ENCODE peak calls at places on chromosomes 11 and 22, in four cellular contexts. B, D, K and Q are unnamed samples.

GRCh38 chr11:101336858-101337257 is 207.2 kb upstream of the PGR start:
- DNase-seq in D (no peak), B (no peak), K (no peak), Q (no peak)

GRCh38 chr11:66974724-66975402 is at the start of gene C11orf86:
- DNase-seq in B (no peak), D (no peak), K (no peak), Q (no peak)

GRCh38 chr11:17386331-17387084 is 2.0 kb downstream of the KCNJ11 start:
- DNase-seq in B (peak), K (no peak), D (peak), Q (no peak)

GRCh38 chr22:23817146-23817545 is 21.7 kb downstream of the DERL3 start:
- DNase-seq in K (no peak), B (no peak), D (no peak), Q (no peak)

GRCh38 chr22:48155446-48155845 is 1393.0 kb downstream of the TBC1D22A start:
- DNase-seq in K (no peak), B (no peak), D (no peak), Q (no peak)

GRCh38 chr11:10627816-10628215 is 59.4 kb upstream of the LYVE1 start:
- DNase-seq in D (no peak), K (no peak), B (no peak), Q (no peak)

GRCh38 chr22:48887394-48888332 is 940.0 kb downstream of the BRD1 start:
- DNase-seq in D (no peak), K (no peak), B (no peak), Q (no peak)

GRCh38 chr22:27492566-27493201 is 308.9 kb downstream of the MN1 start:
- DNase-seq in B (no peak), D (no peak), K (no peak), Q (no peak)

GRCh38 chr11:17643506-17644405 is 75.6 kb upstream of the MYOD1 start:
- DNase-seq in K (no peak), D (no peak), B (no peak), Q (no peak)

GRCh38 chr11:36162909-36163434 is 126.3 kb downstream of the COMMD9 start:
- DNase-seq in D (no peak), B (peak), K (no peak), Q (no peak)

GRCh38 chr11:69820441-69820840 is 1.2 kb upstream of the FGF3 start:
- DNase-seq in B (no peak), D (no peak), K (no peak), Q (no peak)

GRCh38 chr22:29700949-29701927 is 18.6 kb upstream of the CABP7 start:
- DNase-seq in B (no peak), K (peak), D (no peak), Q (no peak)

GRCh38 chr22:22143448-22143847 is 101.1 kb upstream of the VPREB1 start:
- DNase-seq in K (no peak), B (no peak), D (no peak), Q (no peak)

GRCh38 chr11:75439495-75440120 is 6.6 kb upstream of the KLHL35 start:
- DNase-seq in B (no peak), K (no peak), D (no peak), Q (no peak)

GRCh38 chr11:16791494-16791961 is 53.1 kb downstream of the C11orf58 start:
- DNase-seq in D (peak), K (peak), B (no peak), Q (peak)

GRCh38 chr11:47216141-47216798 is 1.5 kb downstream of the DDB2 start:
- DNase-seq in D (peak), B (no peak), K (peak), Q (peak)

GRCh38 chr22:17717708-17718107 is 56.6 kb downstream of the BID start:
- DNase-seq in B (no peak), D (no peak), K (peak), Q (peak)

GRCh38 chr22:26887456-26887855 is 230.1 kb downstream of the MIAT start:
- DNase-seq in K (peak), D (no peak), B (no peak), Q (peak)

GRCh38 chr11:8839957-8840945 is 70.7 kb upstream of the AKIP1 start:
- DNase-seq in D (no peak), K (peak), B (peak), Q (peak)

GRCh38 chr11:66523611-66524010 is 13.2 kb downstream of the BBS1 start:
- DNase-seq in B (peak), D (no peak), K (no peak), Q (no peak)

GRCh38 chr11:120172054-120172881 is 34.4 kb upstream of the TRIM29 start:
- DNase-seq in K (peak), B (peak), D (no peak), Q (peak)

GRCh38 chr11:73760066-73760679 is 701 bp downstream of the RAB6A start:
- DNase-seq in K (no peak), B (peak), D (peak), Q (peak)

GRCh38 chr11:12744831-12745502 is 70.7 kb downstream of the TEAD1 start:
- DNase-seq in D (no peak), K (no peak), B (peak), Q (no peak)

GRCh38 chr11:110529043-110529442 is 99.3 kb downstream of the FDX1 start:
- DNase-seq in D (no peak), K (no peak), B (no peak), Q (no peak)

GRCh38 chr11:2489103-2489502 is 44.3 kb downstream of the KCNQ1 start:
- DNase-seq in B (no peak), D (no peak), K (no peak), Q (no peak)

GRCh38 chr11:9016916-9017642 is 13.3 kb upstream of the NRIP3 start:
- DNase-seq in D (no peak), K (no peak), B (no peak), Q (no peak)

GRCh38 chr11:124717786-124718634 is 21.7 kb upstream of the NRGN start:
- DNase-seq in D (no peak), B (peak), K (peak), Q (peak)

GRCh38 chr22:20424937-20425587 is 12.6 kb downstream of the SCARF2 start:
- DNase-seq in D (no peak), B (peak), K (peak), Q (no peak)

GRCh38 chr11:13487661-13488030 is 8.2 kb downstream of the PTH start:
- DNase-seq in K (peak), D (no peak), B (no peak), Q (no peak)

GRCh38 chr11:127651888-127652221 is 651.3 kb upstream of the KIRREL3 start:
- DNase-seq in K (no peak), B (no peak), D (no peak), Q (peak)

GRCh38 chr11:57490456-57491248 is 24.9 kb downstream of the SLC43A1 start:
- DNase-seq in K (peak), D (no peak), B (no peak), Q (peak)

GRCh38 chr11:128552783-128553661 is 34.3 kb downstream of the ETS1 start:
- DNase-seq in B (no peak), D (no peak), K (peak), Q (peak)

GRCh38 chr11:28938091-28938490 is 829.9 kb downstream of the METTL15 start:
- DNase-seq in D (no peak), B (no peak), K (no peak), Q (no peak)

GRCh38 chr11:30917859-30918478 is 331.8 kb upstream of the MPPED2 start:
- DNase-seq in D (no peak), K (peak), B (no peak), Q (peak)

GRCh38 chr11:103714246-103714645 is 322.2 kb upstream of the DDI1 start:
- DNase-seq in D (no peak), B (no peak), K (no peak), Q (no peak)

GRCh38 chr11:130582994-130583393 is 134.5 kb downstream of the ADAMTS15 start:
- DNase-seq in K (no peak), B (no peak), D (no peak), Q (no peak)

GRCh38 chr11:130583866-130584265 is 135.4 kb downstream of the ADAMTS15 start:
- DNase-seq in B (no peak), K (no peak), D (no peak), Q (no peak)

GRCh38 chr11:130580372-130580771 is 131.9 kb downstream of the ADAMTS15 start:
- DNase-seq in D (no peak), B (peak), K (peak), Q (peak)

GRCh38 chr11:130582176-130582575 is 133.7 kb downstream of the ADAMTS15 start:
- DNase-seq in B (no peak), K (no peak), D (no peak), Q (no peak)

DNA sequence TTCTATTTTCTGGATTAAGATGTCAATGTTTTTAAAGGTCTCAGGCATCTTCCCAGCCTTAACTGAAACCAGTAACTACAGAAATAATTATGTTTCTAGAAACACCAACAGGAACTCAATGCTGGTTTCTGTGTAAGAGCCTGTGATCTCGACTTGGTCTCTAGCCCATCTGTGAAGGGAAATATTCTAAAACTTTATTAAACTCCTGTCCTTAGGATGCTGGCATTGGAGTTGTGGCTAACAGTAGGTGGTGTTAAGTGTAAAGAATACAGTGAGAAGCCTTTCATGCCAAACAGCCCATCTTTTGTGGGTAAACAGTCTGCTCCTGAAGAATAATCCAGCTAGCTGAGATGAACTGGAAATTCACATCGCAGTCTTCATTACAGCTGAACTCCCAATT is 133.2 kb downstream of the ADAMTS15 start:
- DNase-seq in K (no peak), B (no peak), D (no peak), Q (peak)
- H3K27ac ChIP-seq in K (peak), B (peak), D (no peak), Q (peak)

DNA sequence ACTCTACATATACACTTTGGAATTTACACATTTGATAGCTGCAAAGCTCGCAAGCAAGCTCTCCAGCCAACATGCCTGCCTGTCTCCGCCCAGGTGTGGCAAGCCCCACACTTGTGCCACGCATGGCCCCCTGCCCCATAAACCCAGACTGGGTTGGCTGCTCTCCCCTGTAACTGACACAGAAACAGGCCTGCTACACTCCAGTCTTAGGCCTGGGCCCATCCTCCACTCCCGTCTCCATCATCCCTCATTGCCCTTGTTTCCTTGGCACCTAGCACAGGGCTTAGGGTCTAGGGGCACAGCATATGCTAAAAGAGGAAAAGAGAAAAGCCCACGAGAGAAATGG is 41.4 kb downstream of the PACSIN2 start:
- DNase-seq in K (no peak), D (no peak), B (no peak), Q (no peak)
- H3K27ac ChIP-seq in K (no peak), D (no peak), B (no peak), Q (no peak)

GRCh38 chr11:131145806-131146205 is 224.6 kb upstream of the NTM start:
- DNase-seq in D (no peak), B (no peak), K (no peak), Q (no peak)

DNA sequence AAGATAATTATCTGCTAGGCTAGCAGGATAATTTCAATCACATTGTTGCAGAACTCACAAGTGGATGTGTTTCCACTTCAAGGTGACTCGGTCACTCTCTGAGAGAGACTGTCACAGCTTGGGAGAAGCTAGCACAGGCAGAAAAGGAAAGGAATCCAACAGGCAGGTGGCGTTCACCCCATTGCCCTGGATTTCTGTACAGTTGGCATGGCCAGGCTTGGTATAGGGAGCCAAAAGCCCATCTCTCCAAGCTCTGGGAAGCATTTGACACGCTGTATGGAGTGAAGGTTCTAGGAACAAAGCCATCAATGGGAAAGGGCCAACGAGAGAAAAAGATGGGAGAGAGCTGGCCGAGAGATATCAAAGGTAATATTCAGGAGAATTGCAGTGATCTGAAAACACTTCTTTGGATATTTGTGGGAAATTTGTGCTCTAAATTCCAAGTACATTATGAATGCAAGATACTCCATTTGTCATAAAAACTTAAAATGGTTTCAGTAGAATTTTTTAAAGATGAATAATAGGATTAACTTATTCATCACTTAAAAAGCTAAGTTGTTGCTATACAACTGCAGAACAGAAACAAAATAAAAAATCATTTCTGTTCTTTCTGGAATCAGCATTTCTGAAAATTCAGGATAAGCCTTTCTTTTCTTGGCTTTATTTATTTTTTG is 223.5 kb upstream of the NTM start:
- DNase-seq in B (no peak), D (no peak), K (no peak), Q (no peak)
- H3K27ac ChIP-seq in B (no peak), D (no peak), K (no peak), Q (no peak)

GRCh38 chr11:86116386-86116726 is 47.5 kb upstream of the PICALM start:
- DNase-seq in K (peak), B (no peak), D (no peak), Q (peak)

GRCh38 chr11:86118201-86118600 is 49.3 kb upstream of the PICALM start:
- DNase-seq in K (no peak), D (no peak), B (no peak), Q (no peak)

GRCh38 chr11:86116996-86117705 is 48.3 kb upstream of the PICALM start:
- DNase-seq in K (peak), B (no peak), D (no peak), Q (peak)

GRCh38 chr11:86117706-86118050 is 48.8 kb upstream of the PICALM start:
- DNase-seq in D (no peak), K (peak), B (no peak), Q (no peak)

DNA sequence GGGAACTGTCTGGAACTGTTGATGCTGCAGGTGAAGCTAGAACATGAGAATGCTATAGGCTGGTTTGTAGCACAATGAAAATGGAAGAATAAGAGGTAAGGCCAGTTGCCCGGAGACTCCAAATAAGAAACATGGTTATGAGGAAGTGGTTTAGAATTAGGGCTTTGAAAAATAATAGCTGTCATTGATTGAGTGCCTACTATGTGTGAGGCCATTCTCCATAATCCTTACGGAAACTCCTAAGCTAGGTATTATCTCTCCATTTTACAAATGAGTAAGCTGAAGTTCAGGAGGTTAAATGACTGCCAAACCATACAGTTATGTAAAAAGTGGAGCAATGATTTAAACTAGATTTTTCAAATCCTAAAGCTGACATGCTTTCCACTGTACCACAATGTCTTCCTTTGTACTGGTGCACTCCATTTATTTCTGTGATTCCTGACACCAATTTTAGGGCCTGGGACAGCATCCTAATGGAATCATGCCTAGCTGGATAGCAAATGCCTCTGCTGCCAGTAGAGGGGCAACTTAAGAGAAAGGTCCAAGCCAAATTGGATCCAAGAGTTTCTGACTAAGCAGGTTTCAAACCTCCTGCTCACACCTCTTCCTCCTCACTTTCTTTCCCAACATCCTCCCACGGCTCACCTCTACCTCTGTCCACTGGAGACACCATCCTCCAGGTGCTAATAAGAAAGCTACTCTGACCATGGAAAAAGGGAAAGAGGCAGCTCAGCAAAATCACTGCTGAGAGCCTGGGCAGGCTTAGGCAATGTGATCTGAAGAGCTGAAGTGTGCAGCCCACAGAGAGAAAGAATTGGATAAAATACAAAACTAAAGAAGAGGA is 46.9 kb upstream of the PICALM start:
- DNase-seq in B (no peak), K (no peak), D (no peak), Q (peak)
- H3K27ac ChIP-seq in B (no peak), K (peak), D (no peak), Q (peak)

GRCh38 chr22:38083931-38084631 is at the start of gene SLC16A8:
- DNase-seq in K (no peak), B (no peak), D (no peak), Q (no peak)
- H3K27ac ChIP-seq in K (no peak), B (no peak), D (no peak), Q (no peak)

GRCh38 chr11:21612326-21612725 is 580.6 kb upstream of the ANO5 start:
- DNase-seq in D (no peak), K (no peak), B (no peak), Q (no peak)
- H3K27ac ChIP-seq in D (no peak), K (no peak), B (no peak), Q (no peak)

DNA sequence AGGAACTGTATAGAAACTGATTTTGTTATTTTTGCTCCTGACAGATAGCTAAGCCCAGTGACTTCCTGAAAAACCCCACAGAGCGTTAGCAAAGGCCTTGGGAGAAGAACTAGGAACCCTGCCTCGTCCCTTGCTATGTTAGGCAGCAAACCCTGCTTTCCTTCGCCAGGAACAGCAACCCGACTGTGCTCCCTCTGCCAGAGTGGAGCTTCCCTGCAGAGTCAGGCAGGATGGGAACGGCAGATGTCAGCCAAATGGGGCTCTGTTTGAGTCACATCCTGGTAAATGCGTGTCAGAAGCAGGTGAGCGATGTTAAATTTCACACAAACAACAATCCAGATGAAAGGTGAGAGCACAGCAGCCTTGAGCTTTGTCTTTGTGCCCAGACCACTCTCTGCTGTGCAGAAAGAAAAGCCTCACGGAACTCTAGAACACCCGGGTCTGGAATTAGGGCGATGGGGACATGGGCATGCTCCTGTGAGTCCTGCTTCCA is 186.6 kb downstream of the ADAMTS15 start:
- DNase-seq in D (no peak), K (peak), B (no peak), Q (peak)
- H3K27ac ChIP-seq in D (no peak), K (peak), B (peak), Q (peak)

GRCh38 chr22:31130873-31131272 is 8.1 kb downstream of the INPP5J start:
- DNase-seq in B (no peak), K (no peak), D (no peak), Q (no peak)
- H3K27ac ChIP-seq in B (no peak), K (no peak), D (no peak), Q (no peak)

GRCh38 chr22:19061471-19062138 is 60.6 kb downstream of the DGCR2 start:
- DNase-seq in K (no peak), D (no peak), B (no peak), Q (no peak)

GRCh38 chr22:19062139-19062789 is 59.9 kb downstream of the DGCR2 start:
- DNase-seq in B (no peak), D (no peak), K (no peak), Q (no peak)

GRCh38 chr22:19058713-19059451 is 63.3 kb downstream of the DGCR2 start:
- DNase-seq in D (no peak), B (no peak), K (no peak), Q (no peak)

GRCh38 chr22:19059481-19060278 is 62.5 kb downstream of the DGCR2 start:
- DNase-seq in D (no peak), B (no peak), K (no peak), Q (no peak)

DNA sequence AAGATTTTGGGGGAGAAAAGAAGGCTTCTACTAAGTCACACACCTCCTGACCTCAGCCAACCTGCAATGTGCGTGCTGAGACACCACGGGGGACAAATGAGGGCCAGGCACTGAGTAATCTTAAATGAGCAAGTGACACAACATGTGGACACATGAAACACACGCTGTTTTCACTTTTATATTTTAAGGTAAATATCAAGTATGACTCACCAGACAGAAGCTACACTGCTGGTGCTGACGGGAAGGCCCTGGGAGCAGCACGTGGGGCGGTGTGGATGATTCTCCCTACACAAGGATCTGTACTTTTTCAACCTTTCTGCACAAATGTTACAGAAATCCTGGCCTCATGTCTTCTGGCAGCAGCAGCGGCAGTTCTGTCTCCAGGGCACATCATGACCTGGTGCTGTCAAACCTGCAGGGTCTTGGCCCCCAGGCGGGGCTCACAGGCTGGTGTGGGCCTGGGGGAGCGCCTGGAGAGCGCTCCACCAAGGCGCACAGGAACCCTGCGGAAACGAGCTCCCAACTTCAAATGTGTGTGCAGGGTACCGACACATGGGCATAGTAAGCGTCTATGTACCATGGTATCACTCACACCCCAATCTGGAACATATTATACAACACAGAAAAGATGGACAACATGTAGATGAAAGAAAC is 61.7 kb downstream of the DGCR2 start:
- DNase-seq in D (no peak), B (no peak), K (peak), Q (peak)
- H3K27ac ChIP-seq in D (no peak), B (no peak), K (no peak), Q (no peak)